ENCODE peak calls at places on chromosomes 6 and 20, in six cellular contexts. H is K562, T is A549, I is HepG2, W is endothelial cell of umbilical vein, D is H1. E is an unnamed sample.

GRCh38 chr6:722608-723007 is 29.7 kb upstream of the EXOC2 start:
- DNase-seq in H (no peak), T (no peak), I (no peak), W (no peak), D (no peak), E (no peak)

GRCh38 chr6:37536462-37537225 is 37.0 kb upstream of the CCDC167 start:
- DNase-seq in H (no peak), T (no peak), I (no peak), W (no peak), D (no peak), E (peak; percentile 47)

GRCh38 chr6:54856137-54856536 is 9.6 kb downstream of the FAM83B start:
- DNase-seq in H (no peak), T (no peak), I (no peak), W (no peak), D (no peak), E (no peak)

GRCh38 chr6:87351583-87351982 is 7.0 kb downstream of the C6orf163 start:
- DNase-seq in H (no peak), T (no peak), I (no peak), W (no peak), D (no peak), E (no peak)

GRCh38 chr6:44304282-44305199 is 8.6 kb downstream of the AARS2 start:
- DNase-seq in H (peak; percentile 75), T (peak; percentile 42), I (peak; percentile 44), W (peak; percentile 41), D (no peak), E (peak; percentile 66)

GRCh38 chr6:100344761-100345160 is 120.0 kb downstream of the SIM1 start:
- DNase-seq in H (no peak), T (no peak), I (no peak), W (no peak), D (no peak), E (no peak)

GRCh38 chr20:25389858-25390537 is 637 bp downstream of the ABHD12 start:
- DNase-seq in H (peak; percentile 52), T (no peak), I (no peak), W (peak; percentile 34), D (no peak), E (peak; percentile 51)

GRCh38 chr20:58854638-58855471 is 2.3 kb downstream of the GNAS start:
- DNase-seq in H (no peak), T (no peak), I (no peak), W (no peak), D (no peak), E (peak; percentile 34)

GRCh38 chr6:143271024-143271423 is 179.5 kb downstream of the ADAT2 start:
- DNase-seq in H (no peak), T (no peak), I (peak; percentile 37), W (no peak), D (no peak), E (no peak)

GRCh38 chr6:7389162-7389450 is 436 bp downstream of the CAGE1 start:
- DNase-seq in H (peak; percentile 83), T (no peak), I (no peak), W (no peak), D (no peak), E (no peak)

GRCh38 chr6:92777146-92777740 is 642.1 kb downstream of the EPHA7 start:
- DNase-seq in H (no peak), T (peak; percentile 4), I (peak; percentile 12), W (peak; percentile 39), D (no peak), E (no peak)

DNA sequence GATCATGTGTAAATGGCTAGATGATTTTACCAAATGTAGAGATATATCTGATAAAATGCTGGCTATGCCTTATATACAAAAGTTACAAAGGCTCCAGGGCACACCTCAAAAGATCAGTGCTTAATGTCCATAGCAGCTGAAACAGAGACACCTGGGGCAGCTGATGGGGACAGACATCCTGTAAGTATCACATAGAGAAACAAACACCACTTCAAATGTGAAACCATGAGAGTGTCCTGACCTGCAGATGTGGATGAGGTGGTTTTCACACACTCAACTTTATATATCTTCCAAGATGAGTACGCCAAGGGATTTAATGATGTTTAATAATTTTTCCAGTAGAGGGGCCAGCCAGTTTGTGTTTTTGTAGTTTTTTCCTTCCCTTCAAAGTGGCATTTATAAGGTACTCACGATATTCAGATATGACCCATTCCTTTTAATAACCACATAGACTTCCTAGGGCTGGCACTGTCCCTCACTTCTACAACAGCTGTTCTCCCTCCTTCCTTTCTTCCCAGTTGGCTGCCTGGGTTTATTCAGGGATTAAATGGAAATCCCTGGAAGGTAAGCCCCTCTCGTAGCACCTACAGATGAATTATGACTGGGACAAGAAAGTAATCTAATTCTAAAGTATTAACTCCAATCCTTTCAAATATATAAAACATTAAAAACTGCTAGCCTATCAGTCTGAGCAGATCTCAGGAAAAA is 50.3 kb upstream of the MCM9 start:
- DNase-seq in H (no peak), T (no peak), I (no peak), W (no peak), D (no peak), E (no peak)
- TF ChIP-seq JUN in H (no peak), T (no peak), I (no peak), W (no peak), D (no peak), E (no peak)

DNA sequence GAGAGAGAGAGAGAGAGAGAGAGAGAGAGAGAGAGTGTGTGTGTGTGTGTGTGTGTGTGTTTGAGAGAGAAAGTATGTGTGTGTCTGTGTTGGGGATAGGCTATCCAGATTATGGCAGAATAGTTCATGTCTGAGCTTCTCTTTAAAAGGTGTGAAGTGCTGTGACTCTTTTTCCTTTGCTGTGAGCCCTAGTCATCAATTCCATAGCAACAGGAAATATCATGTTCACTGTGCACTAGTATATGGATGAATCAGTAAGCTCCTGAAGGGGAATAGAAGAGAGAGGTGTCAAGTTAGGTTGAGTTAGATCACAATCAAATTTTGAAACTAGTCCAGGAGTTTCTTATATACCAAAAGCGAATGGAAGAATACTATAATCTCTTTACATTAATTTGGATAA is 318.7 kb downstream of the RFPL4B start:
- DNase-seq in H (no peak), T (no peak), I (no peak), W (peak; percentile 56), D (no peak), E (no peak)
- TF ChIP-seq JUN in H (no peak), T (no peak), I (no peak), W (no peak), D (no peak), E (no peak)

DNA sequence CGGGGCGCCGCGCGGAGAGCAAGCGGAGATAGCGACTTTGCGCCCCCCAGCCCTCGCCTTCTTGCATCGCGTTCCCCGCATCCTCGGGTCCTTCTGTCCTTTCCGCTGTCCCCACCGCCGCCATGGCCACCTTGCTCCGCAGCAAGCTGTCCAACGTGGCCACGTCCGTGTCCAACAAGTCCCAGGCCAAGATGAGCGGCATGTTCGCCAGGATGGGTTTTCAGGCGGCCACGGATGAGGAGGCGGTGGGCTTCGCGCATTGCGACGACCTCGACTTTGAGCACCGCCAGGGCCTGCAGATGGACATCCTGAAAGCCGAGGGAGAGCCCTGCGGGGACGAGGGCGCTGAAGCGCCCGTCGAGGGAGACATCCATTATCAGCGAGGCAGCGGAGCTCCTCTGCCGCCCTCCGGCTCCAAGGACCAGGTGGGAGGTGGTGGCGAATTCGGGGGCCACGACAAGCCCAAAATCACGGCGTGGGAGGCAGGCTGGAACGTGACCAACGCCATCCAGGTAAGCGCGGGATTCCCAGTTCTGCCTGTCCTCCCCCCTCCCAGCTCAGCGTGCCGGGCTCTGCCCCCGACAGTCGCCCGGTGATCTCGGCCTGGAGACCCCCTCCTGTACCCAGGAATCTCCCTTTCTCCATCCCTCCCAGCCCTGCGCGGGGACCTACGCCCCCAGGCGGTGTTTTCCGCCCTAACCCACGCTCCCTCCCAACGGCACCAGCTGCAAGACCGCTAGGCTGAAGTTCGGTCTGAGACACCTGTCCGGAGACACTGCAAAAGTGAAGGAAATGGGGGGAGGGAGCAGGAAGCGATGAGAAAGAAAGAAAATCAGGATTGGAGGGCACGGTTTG is 544 bp downstream of the SLC32A1 start:
- DNase-seq in H (no peak), T (no peak), I (no peak), W (no peak), D (no peak), E (peak; percentile 77)
- TF ChIP-seq JUN in H (no peak), T (no peak), I (no peak), W (no peak), D (no peak), E (no peak)

DNA sequence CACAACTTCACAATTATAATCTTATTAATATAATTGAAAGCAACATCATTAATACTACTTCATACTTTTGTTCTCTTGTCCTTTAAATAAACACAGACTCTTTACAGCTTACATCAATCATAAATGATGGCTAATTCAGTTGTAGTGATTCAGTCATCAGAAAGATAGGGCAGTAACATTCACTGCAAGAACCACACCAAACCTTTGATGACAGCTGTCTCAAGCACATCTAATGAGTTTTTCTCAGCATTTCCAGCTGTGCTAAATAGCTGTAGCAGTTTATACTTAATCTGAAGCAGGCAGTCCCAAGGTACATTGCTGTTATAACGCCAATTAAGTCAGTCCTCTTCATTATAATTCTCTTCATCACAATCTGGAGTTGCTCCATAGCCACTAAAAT is 45.7 kb downstream of the PREP start:
- DNase-seq in H (no peak), T (no peak), I (no peak), W (no peak), D (no peak), E (no peak)
- TF ChIP-seq JUN in H (no peak), T (no peak), I (no peak), W (no peak), D (no peak), E (no peak)

GRCh38 chr6:52014391-52014790 is 73.0 kb downstream of the PKHD1 start:
- DNase-seq in H (no peak), T (no peak), I (no peak), W (no peak), D (no peak), E (no peak)
- TF ChIP-seq JUN in H (no peak), T (no peak), I (no peak), W (no peak), D (no peak), E (no peak)

GRCh38 chr20:63534831-63535651 is 2.1 kb downstream of the PTK6 start:
- DNase-seq in H (no peak), T (no peak), I (no peak), W (no peak), D (no peak), E (peak; percentile 20)
- TF ChIP-seq JUN in H (no peak), T (no peak), I (no peak), W (no peak), D (no peak), E (no peak)

GRCh38 chr6:128963561-128963960 is 80.6 kb downstream of the LAMA2 start:
- DNase-seq in H (no peak), T (no peak), I (no peak), W (no peak), D (no peak), E (no peak)
- TF ChIP-seq JUN in H (no peak), T (no peak), I (no peak), W (no peak), D (no peak), E (no peak)

GRCh38 chr20:34954905-34955231 is 738 bp downstream of the GSS start:
- DNase-seq in H (peak; percentile 76), T (no peak), I (peak; percentile 67), W (no peak), D (no peak), E (peak; percentile 22)
- TF ChIP-seq JUN in H (no peak), T (no peak), I (no peak), W (no peak), D (no peak), E (no peak)

GRCh38 chr20:34715384-34715783 is 11.2 kb downstream of the TP53INP2 start:
- DNase-seq in H (no peak), T (no peak), I (no peak), W (no peak), D (no peak), E (no peak)
- TF ChIP-seq JUN in H (no peak), T (no peak), I (no peak), W (no peak), D (no peak), E (no peak)